ENCODE peak calls at places on chromosomes 4 and X, in eight cellular contexts. One of them, this sample, is unnamed. For H3K4me1, the result is how much of the 10 kb centered on the place peaks cover.

GRCh38 chrX:34656467-34656841 is 631 bp downstream of the TMEM47 start:
- DNase-seq in adipocyte: peak
- DNase-seq in thyroid gland: no peak
- DNase-seq in Peyer's patch: no peak
- DNase-seq in upper lobe of right lung: peak
- DNase-seq in breast epithelium: no peak
- DNase-seq in A549: no peak
- DNase-seq in cardiac muscle cell: peak
- DNase-seq in this sample: peak

GRCh38 chrX:110321670-110322069 is 3.8 kb upstream of the AMMECR1 start:
- DNase-seq in cardiac muscle cell: no peak
- DNase-seq in A549: no peak
- DNase-seq in Peyer's patch: no peak
- DNase-seq in adipocyte: no peak
- DNase-seq in thyroid gland: no peak
- DNase-seq in breast epithelium: no peak
- DNase-seq in upper lobe of right lung: no peak
- DNase-seq in this sample: no peak

GRCh38 chr4:138919094-138919936 is 96.3 kb upstream of the NOCT start:
- DNase-seq in thyroid gland: peak
- DNase-seq in adipocyte: no peak
- DNase-seq in cardiac muscle cell: peak
- DNase-seq in Peyer's patch: no peak
- DNase-seq in upper lobe of right lung: peak
- DNase-seq in breast epithelium: peak
- DNase-seq in A549: peak
- DNase-seq in this sample: peak

GRCh38 chrX:47218280-47218919 is at the start of gene CDK16:
- DNase-seq in Peyer's patch: peak
- DNase-seq in breast epithelium: peak
- DNase-seq in cardiac muscle cell: peak
- DNase-seq in A549: peak
- DNase-seq in upper lobe of right lung: peak
- DNase-seq in thyroid gland: peak
- DNase-seq in adipocyte: peak
- DNase-seq in this sample: peak

GRCh38 chr4:65798498-65799127 is 128.3 kb upstream of the EPHA5 start:
- DNase-seq in cardiac muscle cell: peak
- DNase-seq in A549: no peak
- DNase-seq in breast epithelium: no peak
- DNase-seq in Peyer's patch: no peak
- DNase-seq in upper lobe of right lung: no peak
- DNase-seq in adipocyte: no peak
- DNase-seq in thyroid gland: no peak
- DNase-seq in this sample: no peak

GRCh38 chr4:2785613-2786012 is 7.3 kb upstream of the SH3BP2 start:
- DNase-seq in thyroid gland: no peak
- DNase-seq in adipocyte: no peak
- DNase-seq in A549: no peak
- DNase-seq in breast epithelium: no peak
- DNase-seq in upper lobe of right lung: no peak
- DNase-seq in Peyer's patch: no peak
- DNase-seq in cardiac muscle cell: no peak
- DNase-seq in this sample: no peak

GRCh38 chr4:140186651-140187315 is 32.8 kb upstream of the MAML3 start:
- DNase-seq in upper lobe of right lung: no peak
- DNase-seq in adipocyte: peak
- DNase-seq in cardiac muscle cell: no peak
- DNase-seq in breast epithelium: no peak
- DNase-seq in A549: peak
- DNase-seq in Peyer's patch: no peak
- DNase-seq in thyroid gland: peak
- DNase-seq in this sample: no peak

GRCh38 chr4:111399523-111400135 is 745.6 kb upstream of the FAM241A start:
- DNase-seq in thyroid gland: peak
- DNase-seq in cardiac muscle cell: no peak
- DNase-seq in adipocyte: no peak
- DNase-seq in breast epithelium: no peak
- DNase-seq in Peyer's patch: no peak
- DNase-seq in A549: no peak
- DNase-seq in upper lobe of right lung: no peak
- DNase-seq in this sample: peak

GRCh38 chrX:48800574-48801280 is 1.1 kb upstream of the HDAC6 start:
- DNase-seq in Peyer's patch: no peak
- DNase-seq in A549: no peak
- DNase-seq in thyroid gland: no peak
- DNase-seq in cardiac muscle cell: no peak
- DNase-seq in upper lobe of right lung: no peak
- DNase-seq in breast epithelium: no peak
- DNase-seq in adipocyte: no peak
- DNase-seq in this sample: no peak

GRCh38 chr4:186760576-186760975 is 36.9 kb upstream of the FAT1 start:
- DNase-seq in Peyer's patch: no peak
- DNase-seq in breast epithelium: no peak
- DNase-seq in upper lobe of right lung: no peak
- DNase-seq in adipocyte: peak
- DNase-seq in cardiac muscle cell: no peak
- DNase-seq in thyroid gland: no peak
- DNase-seq in A549: no peak
- DNase-seq in this sample: no peak

GRCh38 chrX:74788545-74789086 is 136.6 kb downstream of the NEXMIF start:
- DNase-seq in A549: no peak
- DNase-seq in thyroid gland: no peak
- DNase-seq in upper lobe of right lung: no peak
- DNase-seq in Peyer's patch: no peak
- DNase-seq in breast epithelium: no peak
- DNase-seq in cardiac muscle cell: no peak
- DNase-seq in adipocyte: no peak
- DNase-seq in this sample: no peak

GRCh38 chr4:53763813-53764597 is 172.7 kb upstream of the LNX1 start:
- DNase-seq in A549: no peak
- DNase-seq in cardiac muscle cell: no peak
- DNase-seq in Peyer's patch: no peak
- DNase-seq in thyroid gland: no peak
- DNase-seq in breast epithelium: no peak
- DNase-seq in upper lobe of right lung: no peak
- DNase-seq in adipocyte: peak
- DNase-seq in this sample: no peak

GRCh38 chr4:162830899-162831298 is 335.8 kb downstream of the NAF1 start:
- DNase-seq in breast epithelium: no peak
- DNase-seq in cardiac muscle cell: no peak
- DNase-seq in A549: no peak
- DNase-seq in thyroid gland: no peak
- DNase-seq in Peyer's patch: no peak
- DNase-seq in upper lobe of right lung: no peak
- DNase-seq in adipocyte: no peak
- DNase-seq in this sample: no peak

DNA sequence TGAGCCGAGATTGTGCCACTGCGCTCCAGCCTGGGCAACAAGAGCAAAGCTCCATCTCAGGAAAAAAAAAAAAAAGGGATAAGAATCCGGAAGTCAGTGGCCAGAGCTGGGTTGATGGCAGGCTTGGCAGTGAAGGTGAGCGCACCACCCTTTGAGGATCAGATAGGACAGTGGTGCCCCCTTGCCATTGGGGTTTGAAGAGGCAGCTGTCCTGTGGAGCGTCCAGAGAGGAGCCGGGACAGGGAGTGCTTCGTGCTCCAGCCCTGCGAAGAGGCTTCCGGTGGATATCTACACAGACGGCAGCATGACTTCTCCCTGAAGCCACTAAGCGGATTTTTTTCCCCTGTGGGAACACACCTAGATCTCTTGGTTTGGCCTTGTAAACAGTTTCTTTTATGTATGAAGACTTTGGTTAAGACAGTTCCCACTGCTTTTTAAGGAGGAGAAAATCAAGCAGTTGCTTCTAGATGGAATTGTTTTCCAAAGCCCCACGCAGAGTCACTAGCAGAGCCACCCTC is 6.5 kb downstream of the TBC1D14 start:
- DNase-seq in breast epithelium: no peak
- DNase-seq in Peyer's patch: no peak
- DNase-seq in thyroid gland: no peak
- DNase-seq in upper lobe of right lung: no peak
- DNase-seq in adipocyte: no peak
- DNase-seq in cardiac muscle cell: no peak
- DNase-seq in A549: no peak
- DNase-seq in this sample: no peak
- H3K4me1 ChIP-seq in breast epithelium: under half
- H3K4me1 ChIP-seq in Peyer's patch: under half
- H3K4me1 ChIP-seq in thyroid gland: under half
- H3K4me1 ChIP-seq in upper lobe of right lung: under half
- H3K4me1 ChIP-seq in adipocyte: under half
- H3K4me1 ChIP-seq in cardiac muscle cell: under half
- H3K4me1 ChIP-seq in A549: under half
- H3K4me1 ChIP-seq in this sample: under half

GRCh38 chr4:7049739-7050138 is 6.6 kb downstream of the TADA2B start:
- DNase-seq in upper lobe of right lung: no peak
- DNase-seq in adipocyte: no peak
- DNase-seq in Peyer's patch: no peak
- DNase-seq in thyroid gland: no peak
- DNase-seq in A549: no peak
- DNase-seq in breast epithelium: no peak
- DNase-seq in cardiac muscle cell: peak
- DNase-seq in this sample: no peak

GRCh38 chr4:7049295-7049694 is 6.1 kb downstream of the TADA2B start:
- DNase-seq in A549: no peak
- DNase-seq in thyroid gland: no peak
- DNase-seq in Peyer's patch: no peak
- DNase-seq in adipocyte: no peak
- DNase-seq in breast epithelium: no peak
- DNase-seq in cardiac muscle cell: no peak
- DNase-seq in upper lobe of right lung: no peak
- DNase-seq in this sample: no peak

GRCh38 chr4:7046971-7047370 is 3.8 kb downstream of the TADA2B start:
- DNase-seq in thyroid gland: no peak
- DNase-seq in breast epithelium: no peak
- DNase-seq in upper lobe of right lung: no peak
- DNase-seq in A549: no peak
- DNase-seq in adipocyte: no peak
- DNase-seq in Peyer's patch: no peak
- DNase-seq in cardiac muscle cell: no peak
- DNase-seq in this sample: no peak

GRCh38 chr4:7050481-7051143 is 7.4 kb downstream of the TADA2B start:
- DNase-seq in Peyer's patch: no peak
- DNase-seq in adipocyte: no peak
- DNase-seq in thyroid gland: no peak
- DNase-seq in A549: no peak
- DNase-seq in upper lobe of right lung: no peak
- DNase-seq in cardiac muscle cell: no peak
- DNase-seq in breast epithelium: no peak
- DNase-seq in this sample: no peak

DNA sequence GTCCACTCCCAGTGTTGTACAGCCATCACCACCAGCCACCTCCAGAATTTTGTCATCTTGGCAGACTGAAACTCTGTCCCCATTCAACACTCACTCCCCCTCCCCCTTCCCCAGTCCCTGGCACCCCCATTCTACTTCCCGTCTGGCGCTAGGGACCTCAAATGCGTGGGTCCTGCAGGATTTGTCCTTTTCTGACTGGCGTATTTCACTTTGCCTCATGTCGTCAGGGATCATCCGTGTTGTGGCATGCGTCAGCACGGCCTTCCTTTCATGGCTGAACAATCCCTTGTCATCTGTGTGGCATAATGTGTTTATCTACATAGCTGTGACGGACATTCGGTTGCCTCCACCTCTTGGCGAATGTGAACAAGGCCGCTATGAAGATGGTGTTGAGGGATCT is 5.5 kb downstream of the TADA2B start:
- DNase-seq in breast epithelium: no peak
- DNase-seq in cardiac muscle cell: no peak
- DNase-seq in thyroid gland: no peak
- DNase-seq in Peyer's patch: no peak
- DNase-seq in adipocyte: no peak
- DNase-seq in A549: no peak
- DNase-seq in upper lobe of right lung: no peak
- DNase-seq in this sample: no peak
- H3K4me1 ChIP-seq in breast epithelium: under half
- H3K4me1 ChIP-seq in cardiac muscle cell: under half
- H3K4me1 ChIP-seq in thyroid gland: under half
- H3K4me1 ChIP-seq in Peyer's patch: under half
- H3K4me1 ChIP-seq in adipocyte: under half
- H3K4me1 ChIP-seq in A549: under half
- H3K4me1 ChIP-seq in upper lobe of right lung: under half
- H3K4me1 ChIP-seq in this sample: half or more

GRCh38 chrX:1492421-1493012 is 39.8 kb upstream of the ASMTL start:
- DNase-seq in thyroid gland: no peak
- DNase-seq in cardiac muscle cell: no peak
- DNase-seq in A549: no peak
- DNase-seq in adipocyte: no peak
- DNase-seq in breast epithelium: no peak
- DNase-seq in Peyer's patch: peak
- DNase-seq in upper lobe of right lung: peak
- DNase-seq in this sample: no peak

GRCh38 chrX:1496076-1496475 is 40.9 kb downstream of the P2RY8 start:
- DNase-seq in upper lobe of right lung: peak
- DNase-seq in cardiac muscle cell: no peak
- DNase-seq in adipocyte: no peak
- DNase-seq in thyroid gland: no peak
- DNase-seq in A549: no peak
- DNase-seq in breast epithelium: no peak
- DNase-seq in Peyer's patch: peak
- DNase-seq in this sample: no peak

GRCh38 chrX:1491851-1492349 is 39.2 kb upstream of the ASMTL start:
- DNase-seq in adipocyte: no peak
- DNase-seq in cardiac muscle cell: peak
- DNase-seq in breast epithelium: no peak
- DNase-seq in thyroid gland: no peak
- DNase-seq in upper lobe of right lung: peak
- DNase-seq in A549: no peak
- DNase-seq in Peyer's patch: peak
- DNase-seq in this sample: no peak

GRCh38 chrX:1493317-1493856 is 40.7 kb upstream of the ASMTL start:
- DNase-seq in thyroid gland: no peak
- DNase-seq in breast epithelium: no peak
- DNase-seq in Peyer's patch: peak
- DNase-seq in A549: no peak
- DNase-seq in adipocyte: no peak
- DNase-seq in upper lobe of right lung: peak
- DNase-seq in cardiac muscle cell: no peak
- DNase-seq in this sample: no peak

GRCh38 chrX:1493877-1494510 is 41.3 kb upstream of the ASMTL start:
- DNase-seq in A549: no peak
- DNase-seq in upper lobe of right lung: peak
- DNase-seq in breast epithelium: no peak
- DNase-seq in cardiac muscle cell: no peak
- DNase-seq in Peyer's patch: peak
- DNase-seq in adipocyte: no peak
- DNase-seq in thyroid gland: no peak
- DNase-seq in this sample: no peak
- H3K4me1 ChIP-seq in A549: under half
- H3K4me1 ChIP-seq in upper lobe of right lung: under half
- H3K4me1 ChIP-seq in breast epithelium: under half
- H3K4me1 ChIP-seq in cardiac muscle cell: under half
- H3K4me1 ChIP-seq in Peyer's patch: under half
- H3K4me1 ChIP-seq in adipocyte: under half
- H3K4me1 ChIP-seq in thyroid gland: under half
- H3K4me1 ChIP-seq in this sample: under half

DNA sequence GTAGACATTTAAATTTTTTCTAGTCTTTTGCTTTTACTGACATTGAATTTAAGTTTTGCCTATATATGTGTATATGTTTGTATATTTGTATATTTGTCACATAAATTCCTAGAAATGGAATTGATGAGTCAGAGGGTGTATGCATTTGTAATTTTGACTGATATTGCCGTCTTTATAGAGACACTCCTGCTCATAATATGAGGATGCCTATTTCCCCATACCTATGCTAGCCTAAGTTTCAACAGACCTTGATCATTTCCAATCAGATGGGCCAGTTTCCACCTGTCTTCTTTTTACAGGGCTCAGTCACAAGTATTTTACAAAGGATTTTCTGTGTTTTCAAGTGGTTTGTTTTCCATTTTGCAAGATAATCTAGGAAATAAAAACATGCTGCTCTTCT is 10.8 kb downstream of the PDLIM5 start:
- DNase-seq in adipocyte: peak
- DNase-seq in upper lobe of right lung: no peak
- DNase-seq in A549: no peak
- DNase-seq in breast epithelium: no peak
- DNase-seq in thyroid gland: no peak
- DNase-seq in Peyer's patch: no peak
- DNase-seq in cardiac muscle cell: no peak
- DNase-seq in this sample: no peak
- H3K4me1 ChIP-seq in adipocyte: under half
- H3K4me1 ChIP-seq in upper lobe of right lung: under half
- H3K4me1 ChIP-seq in A549: half or more
- H3K4me1 ChIP-seq in breast epithelium: under half
- H3K4me1 ChIP-seq in thyroid gland: under half
- H3K4me1 ChIP-seq in Peyer's patch: under half
- H3K4me1 ChIP-seq in cardiac muscle cell: half or more
- H3K4me1 ChIP-seq in this sample: half or more

This sample was measured in heart left ventricle.